ENCODE peak calls at places on chromosomes 4 and X, in eight cellular contexts. O is pancreas, Q is fibroblast of lung, L is thoracic aorta, H is coronary artery, P is right lobe of liver, I is ascending aorta, U is A549. X is an unnamed sample.

GRCh38 chr4:15457401-15458201 is 12.1 kb upstream of the CC2D2A start:
- DNase-seq in U (peak; percentile 37), P (no peak), O (no peak), L (no peak), Q (peak; percentile 86), H (no peak), I (no peak), X (no peak)

GRCh38 chr4:166538491-166539005 is 665.5 kb downstream of the TLL1 start:
- DNase-seq in L (no peak), Q (no peak), P (no peak), O (no peak), U (no peak), H (no peak), I (no peak), X (no peak)

GRCh38 chrX:110145854-110146253 is 142.9 kb downstream of the TMEM164 start:
- DNase-seq in P (no peak), Q (peak; percentile 51), H (no peak), I (no peak), L (no peak), U (peak; percentile 36), O (no peak), X (no peak)

GRCh38 chr4:10054571-10055041 is 33.3 kb upstream of the SLC2A9 start:
- DNase-seq in O (no peak), P (no peak), Q (no peak), L (no peak), I (no peak), H (no peak), U (no peak), X (no peak)

GRCh38 chr4:128163177-128164117 is 102.3 kb downstream of the LARP1B start:
- DNase-seq in H (no peak), P (no peak), U (peak; percentile 68), Q (peak; percentile 73), L (no peak), O (no peak), I (no peak), X (no peak)

GRCh38 chrX:108087792-108088191 is 3.5 kb downstream of the PSMD10 start:
- DNase-seq in O (no peak), I (no peak), Q (no peak), P (no peak), L (no peak), U (no peak), H (no peak), X (no peak)

GRCh38 chr4:147731611-147732515 is at the start of gene ARHGAP10:
- DNase-seq in I (peak; percentile 32), H (peak; percentile 86), U (peak; percentile 64), Q (peak; percentile 85), L (peak; percentile 37), O (peak; percentile 67), P (peak; percentile 66), X (peak; percentile 74)

GRCh38 chr4:137519406-137519805 is 12.9 kb downstream of the PCDH18 start:
- DNase-seq in P (no peak), U (no peak), I (no peak), O (no peak), L (no peak), Q (peak; percentile 71), H (no peak), X (no peak)

GRCh38 chrX:129759576-129760061 is 20.1 kb upstream of the SASH3 start:
- DNase-seq in I (no peak), P (peak; percentile 52), O (no peak), Q (peak; percentile 88), L (no peak), U (peak; percentile 9), H (no peak), X (peak; percentile 70)

GRCh38 chrX:14235004-14235403 is 205.3 kb upstream of the GEMIN8 start:
- DNase-seq in L (no peak), P (no peak), I (no peak), O (no peak), H (no peak), U (no peak), Q (no peak), X (no peak)

GRCh38 chrX:50483283-50483682 is 12.7 kb upstream of the DGKK start:
- DNase-seq in H (no peak), Q (no peak), P (no peak), L (no peak), U (no peak), I (no peak), O (no peak), X (no peak)

GRCh38 chr4:988726-989721 is 2.2 kb downstream of the IDUA start:
- DNase-seq in Q (no peak), U (no peak), O (no peak), P (no peak), H (no peak), I (no peak), L (no peak), X (peak; percentile 73)

GRCh38 chrX:53882331-53882730 is 161.9 kb downstream of the PHF8 start:
- DNase-seq in O (peak; percentile 63), I (no peak), U (peak; percentile 62), H (no peak), L (no peak), Q (peak; percentile 79), P (no peak), X (no peak)

GRCh38 chr4:8850830-8851188 is 20.8 kb downstream of the HMX1 start:
- DNase-seq in U (no peak), I (no peak), P (no peak), O (no peak), Q (no peak), H (no peak), L (no peak), X (no peak)

GRCh38 chr4:8850074-8850829 is 21.4 kb downstream of the HMX1 start:
- DNase-seq in Q (no peak), I (no peak), U (no peak), L (no peak), O (no peak), H (no peak), P (no peak), X (no peak)

GRCh38 chr4:8848507-8849265 is 23.0 kb downstream of the HMX1 start:
- DNase-seq in O (no peak), I (no peak), P (no peak), Q (no peak), H (no peak), U (no peak), L (no peak), X (peak; percentile 42)

GRCh38 chr4:8847764-8848163 is 23.9 kb downstream of the HMX1 start:
- DNase-seq in Q (no peak), H (peak; percentile 16), U (no peak), I (no peak), O (no peak), P (peak; percentile 17), L (no peak), X (peak; percentile 16)

GRCh38 chr4:8849266-8850073 is 22.2 kb downstream of the HMX1 start:
- DNase-seq in O (no peak), I (peak; percentile 6), P (no peak), U (no peak), L (no peak), Q (no peak), H (no peak), X (peak; percentile 55)
- TF ChIP-seq CTCF in O (no peak), I (no peak), P (no peak), U (no peak), L (no peak), Q (no peak), H (no peak), X (no peak)

GRCh38 chr4:97139796-97140195 is 1003.5 kb downstream of the STPG2 start:
- DNase-seq in U (no peak), P (no peak), H (no peak), O (no peak), I (no peak), Q (no peak), L (no peak), X (no peak)
- H3K27ac ChIP-seq in U (no peak overlapping the region), P (no peak overlapping the region), H (no peak overlapping the region), O (no peak overlapping the region), I (no peak overlapping the region), Q (no peak overlapping the region), L (no peak overlapping the region), X (no peak overlapping the region)

GRCh38 chr4:157079441-157079840 is 3.5 kb downstream of the GLRB start:
- DNase-seq in P (no peak), O (no peak), I (no peak), Q (no peak), H (no peak), U (no peak), L (no peak), X (no peak)

GRCh38 chr4:157076578-157076947 is 613 bp downstream of the GLRB start:
- DNase-seq in O (peak; percentile 36), Q (no peak), L (no peak), H (no peak), U (no peak), P (no peak), I (no peak), X (peak; percentile 55)

GRCh38 chr4:157072002-157072401 is 3.9 kb upstream of the GLRB start:
- DNase-seq in L (no peak), H (no peak), O (no peak), I (no peak), P (no peak), Q (peak; percentile 22), U (no peak), X (no peak)

GRCh38 chr4:157075401-157075800 is 549 bp upstream of the GLRB start:
- DNase-seq in Q (no peak), U (no peak), L (no peak), I (no peak), P (no peak), H (no peak), O (no peak), X (no peak)

GRCh38 chr4:157075811-157076577 is at the start of gene GLRB:
- DNase-seq in H (no peak), I (no peak), O (peak; percentile 44), U (peak; percentile 6), P (no peak), Q (peak; percentile 20), L (no peak), X (peak; percentile 85)
- H3K4me3 ChIP-seq in H (peak within 1 kb of the TSS; percentile 85), I (peak within 1 kb of the TSS; percentile 91), O (peak within 1 kb of the TSS; percentile 65), U (peak within 1 kb of the TSS; percentile 53), P (peak within 1 kb of the TSS; percentile 44), Q (peak within 1 kb of the TSS; percentile 72), L (peak within 1 kb of the TSS; percentile 92), X (peak within 1 kb of the TSS; percentile 45)

GRCh38 chr4:7275490-7276154 is 83.3 kb downstream of the SORCS2 start:
- DNase-seq in P (no peak), Q (no peak), L (no peak), O (no peak), H (no peak), U (no peak), I (no peak), X (no peak)

GRCh38 chr4:7275067-7275466 is 82.7 kb downstream of the SORCS2 start:
- DNase-seq in P (no peak), O (no peak), L (no peak), H (no peak), Q (no peak), I (no peak), U (no peak), X (no peak)

GRCh38 chr4:7278071-7278765 is 85.9 kb downstream of the SORCS2 start:
- DNase-seq in P (no peak), O (no peak), L (no peak), H (no peak), U (no peak), I (no peak), Q (no peak), X (no peak)

GRCh38 chr4:7273741-7274297 is 81.5 kb downstream of the SORCS2 start:
- DNase-seq in U (no peak), P (no peak), L (no peak), Q (no peak), O (no peak), H (no peak), I (no peak), X (no peak)

DNA sequence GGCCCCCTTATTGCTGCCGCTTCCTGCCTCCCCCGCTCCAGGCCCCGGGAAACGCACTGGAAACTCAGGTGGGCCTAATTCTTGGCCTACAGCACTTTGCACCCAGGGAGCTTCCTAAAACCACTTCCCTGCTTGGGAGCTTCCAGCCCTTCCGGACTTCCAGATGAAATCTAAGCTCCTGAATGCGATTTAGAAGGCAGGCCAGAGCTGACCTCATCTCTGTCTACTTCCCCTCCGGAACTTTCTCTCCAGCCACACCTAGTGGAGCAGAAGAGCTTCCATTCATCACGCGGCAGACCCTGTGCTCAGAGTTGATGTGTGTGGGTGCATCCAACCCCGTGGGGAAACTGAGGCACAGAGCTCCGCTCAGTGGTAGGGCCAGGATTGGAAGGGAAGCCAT is 84.2 kb downstream of the SORCS2 start:
- DNase-seq in O (no peak), I (no peak), Q (no peak), H (no peak), P (no peak), L (no peak), U (no peak), X (no peak)
- TF ChIP-seq CTCF in O (no peak), I (no peak), Q (no peak), H (no peak), P (no peak), L (no peak), U (no peak), X (no peak)